ENCODE peak calls at places on chromosomes 6 and 20, in seven cellular contexts. U, W, D, P, L, I and H are unnamed samples.

GRCh38 chr6:132818404-132819359 is 4.3 kb downstream of the RPS12 start:
- DNase-seq in U (no peak), L (peak; percentile 25), W (peak; percentile 64), P (no peak), I (peak; percentile 15), D (no peak), H (peak; percentile 52)

GRCh38 chr6:25991785-25992412 is 29.3 kb downstream of the TRIM38 start:
- DNase-seq in U (peak; percentile 16), D (peak; percentile 33), L (peak; percentile 13), W (peak; percentile 51), I (peak; percentile 59), P (peak; percentile 74), H (peak; percentile 15)

GRCh38 chr6:88867841-88868558 is 95.4 kb downstream of the RNGTT start:
- DNase-seq in W (peak; percentile 77), I (peak; percentile 70), P (peak; percentile 67), D (no peak), L (peak; percentile 93), U (no peak), H (no peak)

GRCh38 chr20:44970243-44970757 is 4.0 kb downstream of the STK4 start:
- DNase-seq in D (no peak), W (no peak), I (no peak), L (no peak), U (no peak), P (no peak), H (no peak)

GRCh38 chr20:24648481-24648880 is 179.1 kb downstream of the SYNDIG1 start:
- DNase-seq in L (no peak), W (no peak), U (no peak), P (no peak), I (no peak), D (no peak), H (peak; percentile 13)

GRCh38 chr20:11822116-11822794 is 95.4 kb upstream of the BTBD3 start:
- DNase-seq in P (no peak), U (no peak), W (no peak), L (no peak), I (peak; percentile 59), D (no peak), H (no peak)

GRCh38 chr6:105495515-105495914 is 92.6 kb upstream of the PREP start:
- DNase-seq in W (no peak), P (no peak), U (no peak), I (no peak), D (no peak), L (no peak), H (no peak)

GRCh38 chr20:43463864-43464785 is 6.4 kb downstream of the SRSF6 start:
- DNase-seq in L (no peak), P (no peak), D (no peak), W (no peak), U (no peak), I (no peak), H (no peak)

GRCh38 chr20:20410678-20411077 is 42.8 kb downstream of the INSM1 start:
- DNase-seq in I (no peak), D (peak; percentile 40), L (no peak), P (no peak), W (no peak), U (peak; percentile 31), H (peak; percentile 85)

GRCh38 chr6:74891358-74891811 is 314.5 kb downstream of the COL12A1 start:
- DNase-seq in L (no peak), D (no peak), W (no peak), U (no peak), I (peak; percentile 71), P (no peak), H (no peak)

GRCh38 chr6:167945937-167946485 is 51.5 kb upstream of the KIF25 start:
- DNase-seq in D (no peak), W (no peak), L (peak; percentile 42), I (no peak), P (no peak), U (no peak), H (no peak)

GRCh38 chr6:6368040-6368683 is 47.7 kb upstream of the F13A1 start:
- DNase-seq in U (no peak), L (no peak), P (no peak), D (no peak), W (no peak), I (no peak), H (no peak)

GRCh38 chr20:7770578-7770977 is 169.7 kb downstream of the HAO1 start:
- DNase-seq in W (no peak), I (peak; percentile 51), U (no peak), P (no peak), D (no peak), L (peak; percentile 6), H (no peak)

GRCh38 chr20:35947489-35947888 is 6.8 kb downstream of the SCAND1 start:
- DNase-seq in P (peak; percentile 27), U (no peak), I (peak; percentile 33), W (peak; percentile 34), D (no peak), L (peak; percentile 34), H (no peak)

GRCh38 chr6:157537518-157537917 is 156.5 kb downstream of the ZDHHC14 start:
- DNase-seq in U (no peak), D (no peak), L (no peak), W (no peak), P (no peak), I (peak; percentile 50), H (no peak)

GRCh38 chr6:100176951-100177710 is 183.1 kb upstream of the MCHR2 start:
- DNase-seq in D (no peak), U (no peak), L (no peak), I (no peak), W (no peak), P (peak; percentile 17), H (no peak)

GRCh38 chr6:79134699-79135474 is 56.8 kb upstream of the PHIP start:
- DNase-seq in U (no peak), I (no peak), L (no peak), P (no peak), D (no peak), W (no peak), H (peak; percentile 10)

GRCh38 chr6:99588618-99589289 is 17.9 kb upstream of the PRDM13 start:
- DNase-seq in D (no peak), U (no peak), W (peak; percentile 62), L (no peak), I (peak; percentile 47), P (peak; percentile 89), H (peak; percentile 73)

GRCh38 chr6:124927806-124928205 is 34.4 kb upstream of the RNF217 start:
- DNase-seq in D (no peak), I (peak; percentile 57), L (peak; percentile 15), P (peak; percentile 71), W (peak; percentile 91), U (no peak), H (no peak)

GRCh38 chr20:33493076-33493766 is 3.3 kb downstream of the CBFA2T2 start:
- DNase-seq in I (no peak), W (no peak), U (no peak), P (no peak), D (no peak), L (no peak), H (no peak)

GRCh38 chr6:100565439-100566104 is 100.9 kb upstream of the SIM1 start:
- DNase-seq in I (no peak), D (no peak), L (peak; percentile 16), P (no peak), U (no peak), W (no peak), H (no peak)

GRCh38 chr20:50510706-50511401 is 671 bp downstream of the PTPN1 start:
- DNase-seq in U (no peak), P (peak; percentile 26), D (no peak), L (no peak), I (no peak), W (no peak), H (no peak)

GRCh38 chr6:37406942-37407341 is 26.1 kb upstream of the CMTR1 start:
- DNase-seq in L (no peak), P (no peak), W (no peak), I (no peak), U (no peak), D (no peak), H (no peak)

GRCh38 chr6:113103618-113104390 is 753.3 kb upstream of the MARCKS start:
- DNase-seq in P (peak; percentile 34), I (peak; percentile 73), U (no peak), W (peak; percentile 45), L (peak; percentile 21), D (no peak), H (no peak)